ENCODE peak calls at places on chromosomes 1 and 21, in five cellular contexts. H is transverse colon, T is endothelial cell, D is GM03348, V is neural progenitor cell. S is an unnamed sample.

GRCh38 chr1:185823471-185823870 is 89.3 kb downstream of the HMCN1 start:
- DNase-seq in V (no peak), D (peak), T (no peak), H (no peak), S (peak)

GRCh38 chr21:38725196-38726157 is 80.3 kb upstream of the ETS2 start:
- DNase-seq in V (no peak), D (no peak), H (no peak), T (no peak), S (no peak)

GRCh38 chr1:18890704-18891103 is 11.7 kb downstream of the ALDH4A1 start:
- DNase-seq in T (no peak), D (peak), V (no peak), H (no peak), S (peak)

GRCh38 chr1:37478890-37479254 is 4.5 kb downstream of the ZC3H12A start:
- DNase-seq in H (peak), D (peak), V (no peak), T (no peak), S (peak)

GRCh38 chr1:29689372-29690030 is 453.2 kb downstream of the PTPRU start:
- DNase-seq in T (no peak), V (no peak), D (no peak), H (no peak), S (no peak)

GRCh38 chr1:24366707-24367106 is 46.9 kb downstream of the STPG1 start:
- DNase-seq in T (no peak), H (no peak), D (no peak), V (no peak), S (no peak)

GRCh38 chr1:224534731-224535130 is 81.4 kb upstream of the CNIH3 start:
- DNase-seq in H (no peak), D (no peak), T (no peak), V (no peak), S (no peak)

GRCh38 chr1:11858968-11859871 is 475 bp upstream of the NPPB start:
- DNase-seq in H (peak), T (peak), V (peak), D (peak), S (peak)

GRCh38 chr1:32759521-32759980 is 57.0 kb upstream of the SYNC start:
- DNase-seq in D (no peak), H (peak), V (no peak), T (no peak), S (peak)

GRCh38 chr1:92708368-92708950 is 76.4 kb downstream of the EVI5 start:
- DNase-seq in T (no peak), V (no peak), D (no peak), H (no peak), S (peak)

GRCh38 chr1:7253118-7253480 is 467.8 kb downstream of the CAMTA1 start:
- DNase-seq in H (no peak), V (no peak), D (peak), T (no peak), S (peak)

GRCh38 chr1:25460020-25460419 is 29.3 kb downstream of the MACO1 start:
- DNase-seq in D (no peak), H (no peak), V (no peak), T (no peak), S (no peak)

GRCh38 chr1:226734611-226735153 is 4.4 kb downstream of the ITPKB start:
- DNase-seq in V (no peak), H (no peak), T (no peak), D (no peak), S (no peak)

GRCh38 chr1:171468120-171468790 is 17.1 kb upstream of the PRRC2C start:
- DNase-seq in H (no peak), T (no peak), V (no peak), D (peak), S (peak)

GRCh38 chr1:198102454-198102791 is 54.4 kb upstream of the NEK7 start:
- DNase-seq in V (no peak), H (no peak), D (peak), T (no peak), S (no peak)

GRCh38 chr1:3762873-3763228 is 9.7 kb upstream of the SMIM1 start:
- DNase-seq in V (no peak), T (no peak), H (no peak), D (no peak), S (no peak)

GRCh38 chr1:245694476-245695195 is 539.9 kb downstream of the KIF26B start:
- DNase-seq in H (no peak), D (no peak), T (no peak), V (no peak), S (no peak)

GRCh38 chr1:187626056-187626455 is 797.3 kb downstream of the PLA2G4A start:
- DNase-seq in D (no peak), H (no peak), T (no peak), V (no peak), S (no peak)

GRCh38 chr1:225653463-225654276 is 747 bp upstream of the ENAH start:
- DNase-seq in T (peak), D (peak), H (peak), V (peak), S (peak)

GRCh38 chr1:3375256-3375655 is 79.2 kb upstream of the ARHGEF16 start:
- DNase-seq in H (no peak), V (no peak), T (no peak), D (no peak), S (no peak)

GRCh38 chr1:13617108-13617507 is 33.5 kb downstream of the PDPN start:
- DNase-seq in H (no peak), T (no peak), V (no peak), D (no peak), S (peak)

GRCh38 chr21:36450511-36450910 is 29.4 kb downstream of the CLDN14 start:
- DNase-seq in D (peak), T (no peak), H (no peak), V (no peak), S (peak)

GRCh38 chr1:20604678-20605077 is 15.8 kb downstream of the CDA start:
- DNase-seq in D (peak), H (peak), T (no peak), V (no peak), S (no peak)

GRCh38 chr1:11157867-11158266 is 31.3 kb upstream of the ANGPTL7 start:
- DNase-seq in V (no peak), D (peak), H (no peak), T (no peak), S (peak)

GRCh38 chr1:203378529-203379271 is 27.8 kb upstream of the FMOD start:
- DNase-seq in V (no peak), T (no peak), D (peak), H (no peak), S (peak)

S was measured in amniotic epithelial cell.